ENCODE peak calls at places on chromosomes 13 and 19, in seven cellular contexts. M is A673; V is Kasumi-1; C is GM23338; E is head of caudate nucleus; F is CD4-positive, alpha-beta T cell; Z is HFF-Myc. T is an unnamed sample.

GRCh38 chr13:73938375-73939070 is 195.7 kb downstream of the KLF12 start:
- DNase-seq in M (peak), V (no peak), C (no peak), E (no peak), F (no peak), Z (peak), T (no peak)

GRCh38 chr13:28729541-28729940 is 10.8 kb upstream of the SLC46A3 start:
- DNase-seq in M (no peak), V (no peak), C (no peak), E (no peak), F (no peak), Z (no peak), T (no peak)

GRCh38 chr19:5154129-5154798 is 185.4 kb downstream of the KDM4B start:
- DNase-seq in M (no peak), V (peak), C (peak), E (peak), F (peak), Z (no peak), T (peak)

GRCh38 chr13:65841156-65841555 is 1389.0 kb downstream of the PCDH9 start:
- DNase-seq in M (no peak), V (no peak), C (no peak), E (no peak), F (no peak), Z (no peak), T (no peak)

GRCh38 chr13:106532111-106532929 is 3.1 kb downstream of the EFNB2 start:
- DNase-seq in M (no peak), V (no peak), C (no peak), E (peak), F (no peak), Z (no peak), T (peak)

GRCh38 chr19:2058570-2059421 is 7.8 kb upstream of the MKNK2 start:
- DNase-seq in M (no peak), V (no peak), C (no peak), E (no peak), F (no peak), Z (no peak), T (no peak)

GRCh38 chr19:9342610-9343304 is 18.8 kb downstream of the ZNF559 start:
- DNase-seq in M (no peak), V (no peak), C (peak), E (no peak), F (no peak), Z (no peak), T (no peak)

GRCh38 chr19:49570138-49570856 is 10.1 kb downstream of the NOSIP start:
- DNase-seq in M (peak), V (peak), C (peak), E (peak), F (peak), Z (peak), T (peak)

GRCh38 chr13:65631078-65631477 is 1599.1 kb downstream of the PCDH9 start:
- DNase-seq in M (no peak), V (no peak), C (no peak), E (no peak), F (no peak), Z (no peak), T (no peak)

GRCh38 chr13:20942938-20943518 is 40.5 kb upstream of the XPO4 start:
- DNase-seq in M (no peak), V (no peak), C (no peak), E (no peak), F (no peak), Z (no peak), T (no peak)

GRCh38 chr19:14118165-14119051 is 846 bp upstream of the PRKACA start:
- DNase-seq in M (peak), V (peak), C (peak), E (peak), F (peak), Z (no peak), T (peak)

GRCh38 chr19:57978586-57979289 is 4.4 kb upstream of the C19orf18 start:
- DNase-seq in M (no peak), V (no peak), C (peak), E (no peak), F (no peak), Z (no peak), T (peak)

GRCh38 chr13:110714798-110715394 is 1.4 kb downstream of the ING1 start:
- DNase-seq in M (peak), V (peak), C (peak), E (peak), F (peak), Z (no peak), T (peak)

GRCh38 chr13:110421061-110421460 is 114.0 kb downstream of the COL4A2 start:
- DNase-seq in M (no peak), V (no peak), C (no peak), E (no peak), F (no peak), Z (no peak), T (no peak)

GRCh38 chr19:44582581-44583265 is 30.6 kb upstream of the IGSF23 start:
- DNase-seq in M (peak), V (peak), C (peak), E (no peak), F (no peak), Z (no peak), T (peak)

GRCh38 chr13:50513528-50513863 is 330.0 kb downstream of the DLEU7 start:
- DNase-seq in M (no peak), V (no peak), C (no peak), E (no peak), F (no peak), Z (no peak), T (no peak)

GRCh38 chr13:52899206-52899605 is 50.8 kb upstream of the PCDH8 start:
- DNase-seq in M (no peak), V (no peak), C (no peak), E (no peak), F (no peak), Z (no peak), T (peak)

GRCh38 chr19:18738961-18739690 is 52.0 kb downstream of the COMP start:
- DNase-seq in M (no peak), V (no peak), C (no peak), E (no peak), F (no peak), Z (no peak), T (peak)

GRCh38 chr19:3516675-3517207 is 10.6 kb downstream of the FZR1 start:
- DNase-seq in M (no peak), V (no peak), C (no peak), E (no peak), F (peak), Z (no peak), T (no peak)

GRCh38 chr13:24923305-24923640 is 159.3 kb downstream of the RNF17 start:
- DNase-seq in M (no peak), V (peak), C (no peak), E (no peak), F (no peak), Z (no peak), T (peak)

GRCh38 chr19:47497073-47497766 is 13.2 kb upstream of the KPTN start:
- DNase-seq in M (no peak), V (no peak), C (no peak), E (no peak), F (no peak), Z (no peak), T (no peak)

GRCh38 chr19:3746371-3747056 is 15.0 kb downstream of the APBA3 start:
- DNase-seq in M (no peak), V (no peak), C (no peak), E (no peak), F (no peak), Z (no peak), T (peak)

GRCh38 chr13:98279473-98280175 is 102.6 kb upstream of the RNF113B start:
- DNase-seq in M (no peak), V (peak), C (no peak), E (no peak), F (no peak), Z (no peak), T (peak)

GRCh38 chr13:35354305-35354704 is 122.2 kb downstream of the MAB21L1 start:
- DNase-seq in M (no peak), V (no peak), C (no peak), E (no peak), F (no peak), Z (no peak), T (no peak)

GRCh38 chr13:68927387-68928026 is 1180.1 kb upstream of the ATXN8OS start:
- DNase-seq in M (peak), V (peak), C (peak), E (no peak), F (no peak), Z (no peak), T (peak)

GRCh38 chr19:35556846-35557538 is 6.5 kb downstream of the ATP4A start:
- DNase-seq in M (no peak), V (no peak), C (no peak), E (no peak), F (no peak), Z (no peak), T (no peak)

GRCh38 chr13:19927117-19927734 is 31.3 kb upstream of the ZMYM2 start:
- DNase-seq in M (peak), V (peak), C (peak), E (no peak), F (no peak), Z (no peak), T (peak)

GRCh38 chr19:3655402-3656072 is 28.9 kb upstream of the CACTIN start:
- DNase-seq in M (peak), V (peak), C (no peak), E (peak), F (no peak), Z (peak), T (peak)

GRCh38 chr13:24894972-24895300 is 131.0 kb downstream of the RNF17 start:
- DNase-seq in M (no peak), V (no peak), C (peak), E (no peak), F (no peak), Z (no peak), T (no peak)

GRCh38 chr19:50258918-50259372 is 55.5 kb downstream of the MYH14 start:
- DNase-seq in M (peak), V (no peak), C (peak), E (peak), F (no peak), Z (no peak), T (no peak)

GRCh38 chr13:50512602-50513527 is 330.6 kb downstream of the DLEU7 start:
- DNase-seq in M (no peak), V (peak), C (no peak), E (peak), F (peak), Z (no peak), T (no peak)

GRCh38 chr13:50309872-50310594 is 294.8 kb downstream of the KCNRG start:
- DNase-seq in M (no peak), V (peak), C (peak), E (no peak), F (no peak), Z (no peak), T (no peak)

GRCh38 chr19:14375055-14375581 is 6.1 kb upstream of the ADGRE5 start:
- DNase-seq in M (no peak), V (peak), C (no peak), E (peak), F (peak), Z (no peak), T (no peak)

GRCh38 chr19:35395762-35396199 is 24.9 kb downstream of the GPR42 start:
- DNase-seq in M (no peak), V (no peak), C (no peak), E (peak), F (no peak), Z (no peak), T (peak)

GRCh38 chr13:27379694-27380596 is 44.5 kb upstream of the GTF3A start:
- DNase-seq in M (peak), V (peak), C (peak), E (peak), F (peak), Z (no peak), T (peak)

GRCh38 chr19:49977111-49977510 is 16.1 kb upstream of the SIGLEC11 start:
- DNase-seq in M (no peak), V (no peak), C (no peak), E (no peak), F (no peak), Z (no peak), T (no peak)

T was measured in NCI-H82.